ENCODE peak calls at places on chromosome 10, in four cellular contexts. One of them, this sample, is unnamed.
A peak's percentile ranks its signal among the peaks of the same experiment; 100 is the strongest.

GRCh38 chr10:124657806-124658205 is 86.4 kb downstream of the FAM53B start:
- DNase-seq in activated CD8-positive, alpha-beta T cell treated with anti-CD3 and anti-CD28 coated beads for 36 hours: peak; percentile 42
- DNase-seq in glutamatergic neuron: no peak
- DNase-seq in WTC11: no peak
- DNase-seq in this sample: no peak

GRCh38 chr10:31912898-31913847 is 15.5 kb downstream of the ARHGAP12 start:
- DNase-seq in WTC11: no peak
- DNase-seq in activated CD8-positive, alpha-beta T cell treated with anti-CD3 and anti-CD28 coated beads for 36 hours: no peak
- DNase-seq in glutamatergic neuron: no peak
- DNase-seq in this sample: no peak

GRCh38 chr10:100802607-100803006 is 57.2 kb downstream of the PAX2 start:
- DNase-seq in WTC11: no peak
- DNase-seq in activated CD8-positive, alpha-beta T cell treated with anti-CD3 and anti-CD28 coated beads for 36 hours: no peak
- DNase-seq in glutamatergic neuron: peak; percentile 10
- DNase-seq in this sample: no peak

GRCh38 chr10:96387151-96387550 is 28.3 kb upstream of the OPALIN start:
- DNase-seq in activated CD8-positive, alpha-beta T cell treated with anti-CD3 and anti-CD28 coated beads for 36 hours: no peak
- DNase-seq in glutamatergic neuron: no peak
- DNase-seq in WTC11: no peak
- DNase-seq in this sample: no peak

GRCh38 chr10:24462889-24463552 is 254.1 kb downstream of the KIAA1217 start:
- DNase-seq in WTC11: no peak
- DNase-seq in activated CD8-positive, alpha-beta T cell treated with anti-CD3 and anti-CD28 coated beads for 36 hours: no peak
- DNase-seq in glutamatergic neuron: no peak
- DNase-seq in this sample: no peak

GRCh38 chr10:3419719-3420495 is 247.3 kb upstream of the PITRM1 start:
- DNase-seq in activated CD8-positive, alpha-beta T cell treated with anti-CD3 and anti-CD28 coated beads for 36 hours: peak; percentile 16
- DNase-seq in glutamatergic neuron: no peak
- DNase-seq in WTC11: no peak
- DNase-seq in this sample: no peak

GRCh38 chr10:5573968-5574641 is 49.3 kb downstream of the CALML3 start:
- DNase-seq in WTC11: no peak
- DNase-seq in activated CD8-positive, alpha-beta T cell treated with anti-CD3 and anti-CD28 coated beads for 36 hours: no peak
- DNase-seq in glutamatergic neuron: no peak
- DNase-seq in this sample: peak; percentile 46

GRCh38 chr10:14700551-14700950 is 74.1 kb downstream of the FAM107B start:
- DNase-seq in activated CD8-positive, alpha-beta T cell treated with anti-CD3 and anti-CD28 coated beads for 36 hours: no peak
- DNase-seq in glutamatergic neuron: no peak
- DNase-seq in WTC11: no peak
- DNase-seq in this sample: no peak

GRCh38 chr10:73955719-73956118 is 42.2 kb upstream of the VCL start:
- DNase-seq in WTC11: no peak
- DNase-seq in glutamatergic neuron: no peak
- DNase-seq in activated CD8-positive, alpha-beta T cell treated with anti-CD3 and anti-CD28 coated beads for 36 hours: no peak
- DNase-seq in this sample: no peak

GRCh38 chr10:70162157-70162891 is 8.0 kb downstream of the SAR1A start:
- DNase-seq in activated CD8-positive, alpha-beta T cell treated with anti-CD3 and anti-CD28 coated beads for 36 hours: no peak
- DNase-seq in WTC11: no peak
- DNase-seq in glutamatergic neuron: no peak
- DNase-seq in this sample: no peak

DNA sequence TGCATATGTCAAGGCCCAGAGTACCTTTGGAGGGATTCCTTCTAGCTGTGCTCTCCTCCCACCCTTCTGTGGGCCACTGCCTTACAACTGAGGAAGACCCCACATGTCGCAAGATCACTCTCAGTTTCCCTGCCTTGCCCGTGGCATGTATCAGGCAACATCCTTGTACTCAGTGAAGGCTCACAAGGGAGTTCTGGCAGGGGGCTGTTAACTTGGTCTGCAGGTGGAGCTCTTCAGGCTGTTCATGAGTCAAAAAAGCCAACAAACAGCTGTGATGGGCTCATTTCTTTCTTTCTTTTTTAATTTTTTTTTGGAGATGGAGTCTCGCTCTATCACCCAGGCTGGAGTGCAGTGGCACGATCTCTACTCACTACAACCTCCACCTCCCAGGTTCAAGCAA is 513.0 kb upstream of the ANKRD30A start:
- DNase-seq in activated CD8-positive, alpha-beta T cell treated with anti-CD3 and anti-CD28 coated beads for 36 hours: no peak
- DNase-seq in glutamatergic neuron: no peak
- DNase-seq in WTC11: peak; percentile 21
- DNase-seq in this sample: no peak
- TF ChIP-seq CTCF in activated CD8-positive, alpha-beta T cell treated with anti-CD3 and anti-CD28 coated beads for 36 hours: no peak
- TF ChIP-seq CTCF in glutamatergic neuron: no peak
- TF ChIP-seq CTCF in WTC11: no peak
- TF ChIP-seq CTCF in this sample: no peak

GRCh38 chr10:103106556-103106955 is 86.5 kb downstream of the NT5C2 start:
- DNase-seq in glutamatergic neuron: no peak
- DNase-seq in activated CD8-positive, alpha-beta T cell treated with anti-CD3 and anti-CD28 coated beads for 36 hours: no peak
- DNase-seq in WTC11: no peak
- DNase-seq in this sample: no peak

GRCh38 chr10:103114876-103115275 is 78.2 kb downstream of the NT5C2 start:
- DNase-seq in glutamatergic neuron: no peak
- DNase-seq in WTC11: no peak
- DNase-seq in activated CD8-positive, alpha-beta T cell treated with anti-CD3 and anti-CD28 coated beads for 36 hours: no peak
- DNase-seq in this sample: no peak

GRCh38 chr10:103111918-103112877 is 80.9 kb downstream of the NT5C2 start:
- DNase-seq in glutamatergic neuron: no peak
- DNase-seq in WTC11: no peak
- DNase-seq in activated CD8-positive, alpha-beta T cell treated with anti-CD3 and anti-CD28 coated beads for 36 hours: no peak
- DNase-seq in this sample: no peak

GRCh38 chr10:103110407-103110806 is 82.7 kb downstream of the NT5C2 start:
- DNase-seq in activated CD8-positive, alpha-beta T cell treated with anti-CD3 and anti-CD28 coated beads for 36 hours: no peak
- DNase-seq in glutamatergic neuron: no peak
- DNase-seq in WTC11: no peak
- DNase-seq in this sample: no peak

DNA sequence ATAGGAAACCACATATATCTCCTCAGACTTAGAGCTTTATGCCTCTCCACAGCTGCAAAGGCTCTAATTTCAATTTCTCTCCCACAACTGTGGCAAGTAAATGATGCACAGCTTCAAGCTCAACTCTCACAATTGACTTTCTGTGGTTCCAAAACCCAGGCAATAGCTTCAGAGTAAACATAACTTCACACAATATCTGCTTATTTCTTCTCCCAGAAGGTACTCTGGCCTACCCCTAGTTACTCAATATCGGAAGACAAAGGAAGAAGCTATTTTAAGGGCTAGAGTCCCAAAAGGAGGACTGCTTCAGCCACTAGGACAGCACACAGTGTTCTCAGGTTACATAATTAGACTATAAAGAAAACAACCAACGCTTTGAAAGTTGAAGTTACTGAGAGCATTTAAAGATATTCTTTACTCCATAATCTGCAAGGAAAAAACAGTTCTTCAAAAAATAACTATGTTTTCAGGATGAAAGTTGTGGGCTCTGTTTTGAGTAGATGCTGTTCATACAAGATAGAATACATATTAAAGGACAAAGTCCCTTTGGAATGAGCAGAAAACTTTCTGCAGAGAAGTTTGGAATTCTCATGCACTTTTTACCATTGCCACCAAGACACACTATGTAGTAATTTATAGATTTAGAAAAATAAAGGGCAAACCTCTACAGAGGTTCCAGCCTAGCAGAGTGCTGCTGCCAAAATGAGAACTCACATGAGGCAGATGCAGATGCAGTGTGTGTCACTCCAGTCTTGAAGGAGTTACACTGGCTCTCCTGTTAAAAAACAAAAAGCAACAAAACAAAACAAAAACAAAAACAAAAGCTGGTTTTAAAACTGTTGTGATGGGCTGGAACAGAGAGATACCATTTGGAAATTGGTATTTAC is 81.8 kb downstream of the NT5C2 start:
- DNase-seq in glutamatergic neuron: no peak
- DNase-seq in WTC11: no peak
- DNase-seq in activated CD8-positive, alpha-beta T cell treated with anti-CD3 and anti-CD28 coated beads for 36 hours: no peak
- DNase-seq in this sample: no peak
- TF ChIP-seq CTCF in glutamatergic neuron: no peak
- TF ChIP-seq CTCF in WTC11: no peak
- TF ChIP-seq CTCF in activated CD8-positive, alpha-beta T cell treated with anti-CD3 and anti-CD28 coated beads for 36 hours: no peak
- TF ChIP-seq CTCF in this sample: no peak

DNA sequence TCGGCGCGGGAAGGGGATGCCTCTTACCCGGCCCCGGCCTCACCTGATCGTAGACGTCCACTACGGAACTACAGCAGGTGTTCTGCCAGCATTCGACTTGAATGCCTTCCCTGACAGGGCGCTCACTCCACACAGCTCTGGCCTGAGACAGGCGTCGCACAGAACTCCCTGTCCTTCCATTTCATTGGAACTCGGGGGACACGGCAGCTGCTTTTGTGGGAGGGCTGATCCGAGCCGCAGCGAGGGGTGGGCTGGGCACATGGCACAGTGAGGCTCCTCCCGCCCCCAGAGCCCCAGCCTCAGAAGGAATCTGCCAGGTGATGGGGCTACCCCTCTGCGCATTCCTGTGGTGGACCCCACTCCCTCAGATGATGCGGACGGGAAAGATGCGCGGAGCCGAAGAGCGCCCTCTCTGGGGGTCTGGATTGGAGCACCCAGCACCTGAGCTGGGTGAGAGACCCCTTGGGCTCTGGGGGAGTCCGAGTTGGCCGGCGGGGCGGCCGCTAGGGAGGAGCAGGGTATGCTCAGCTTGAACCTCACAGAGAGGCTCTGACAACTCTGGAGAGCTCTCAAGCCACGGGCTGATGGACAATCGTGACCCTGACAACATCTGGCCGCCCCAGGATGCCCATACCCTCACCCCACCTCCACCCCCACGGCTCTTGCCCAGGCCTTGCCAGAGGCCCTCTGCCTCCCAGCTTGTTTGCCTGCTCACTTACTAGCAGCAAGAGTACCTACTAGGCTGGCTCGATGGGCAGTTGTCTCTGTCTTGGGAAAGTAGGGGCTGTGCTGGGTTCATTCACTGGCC is 36.6 kb downstream of the RASGEF1A start:
- DNase-seq in WTC11: peak; percentile 46
- DNase-seq in activated CD8-positive, alpha-beta T cell treated with anti-CD3 and anti-CD28 coated beads for 36 hours: no peak
- DNase-seq in glutamatergic neuron: peak; percentile 12
- DNase-seq in this sample: peak; percentile 8
- TF ChIP-seq CTCF in WTC11: no peak
- TF ChIP-seq CTCF in activated CD8-positive, alpha-beta T cell treated with anti-CD3 and anti-CD28 coated beads for 36 hours: peak; percentile 2
- TF ChIP-seq CTCF in glutamatergic neuron: no peak
- TF ChIP-seq CTCF in this sample: no peak

DNA sequence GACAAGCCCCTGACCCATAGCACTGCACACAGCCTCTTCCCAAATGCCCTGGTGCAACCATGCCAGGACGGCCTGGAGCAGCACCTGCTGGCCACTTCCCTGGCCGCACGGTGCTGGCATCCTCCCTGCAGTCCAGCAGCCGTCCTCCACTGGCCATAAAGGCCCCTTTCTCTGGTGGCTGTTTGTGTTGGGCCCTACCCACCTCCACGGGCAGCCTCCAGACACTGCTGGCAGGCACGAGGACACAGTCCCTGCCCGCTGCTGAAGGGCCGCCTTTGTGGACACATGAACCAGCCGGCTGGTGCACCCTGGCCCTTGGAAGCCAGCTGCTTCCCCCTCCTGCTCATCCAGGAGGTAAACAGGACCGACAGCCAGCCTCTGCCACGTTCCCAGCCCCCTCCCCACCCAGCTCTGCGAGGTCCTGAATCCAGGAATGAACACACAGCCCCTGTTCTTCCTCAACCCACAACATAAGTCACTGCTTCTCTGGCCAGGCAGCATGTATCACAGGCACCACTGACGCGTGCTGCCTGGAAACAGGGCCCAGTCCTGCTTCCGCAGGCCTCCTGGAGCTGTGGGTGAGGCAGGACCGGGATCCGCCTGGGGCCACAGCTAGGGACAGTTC is 43.8 kb downstream of the SPOCK2 start:
- DNase-seq in WTC11: no peak
- DNase-seq in activated CD8-positive, alpha-beta T cell treated with anti-CD3 and anti-CD28 coated beads for 36 hours: no peak
- DNase-seq in glutamatergic neuron: no peak
- DNase-seq in this sample: no peak
- TF ChIP-seq CTCF in WTC11: no peak
- TF ChIP-seq CTCF in activated CD8-positive, alpha-beta T cell treated with anti-CD3 and anti-CD28 coated beads for 36 hours: no peak
- TF ChIP-seq CTCF in glutamatergic neuron: no peak
- TF ChIP-seq CTCF in this sample: no peak

DNA sequence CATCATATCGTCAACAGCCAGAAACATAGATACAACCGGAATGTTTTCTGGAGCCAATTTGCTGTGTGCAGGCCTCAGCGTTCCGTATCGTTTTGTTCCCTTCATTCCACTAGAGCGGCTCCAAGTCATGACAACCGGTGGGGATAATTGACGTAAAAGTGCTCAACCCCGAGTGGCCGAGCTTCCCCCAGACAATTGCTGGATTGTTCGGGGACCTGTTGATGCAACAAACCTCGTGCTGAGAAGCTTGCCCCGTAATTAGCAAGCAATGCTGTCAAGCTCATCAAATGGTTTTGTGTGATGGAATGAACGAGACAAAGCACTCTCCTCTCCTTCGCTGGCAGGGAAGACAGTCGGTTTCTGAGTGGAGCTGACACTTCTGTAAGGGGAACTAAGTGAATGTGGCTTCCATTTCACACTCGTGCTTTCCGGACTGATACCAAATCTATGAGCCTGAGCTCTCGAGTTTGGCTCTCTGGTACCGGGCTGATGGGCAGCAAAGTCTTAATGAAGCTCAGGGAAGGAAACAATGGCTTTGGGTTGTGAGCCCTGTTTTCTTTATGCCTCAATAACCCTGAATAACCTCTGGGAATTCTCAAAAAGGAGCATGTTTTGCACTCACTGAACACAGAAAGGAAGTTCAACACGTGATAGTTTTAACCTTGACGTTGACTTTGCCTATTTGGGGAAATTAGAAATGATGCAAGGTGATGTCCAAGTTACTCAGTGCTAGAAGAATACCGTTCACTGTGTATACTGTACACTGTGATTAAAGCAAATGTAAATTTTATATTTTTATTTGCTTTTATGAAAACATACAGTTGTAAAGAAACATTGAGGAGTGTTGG is 220.5 kb downstream of the BAMBI start:
- DNase-seq in WTC11: no peak
- DNase-seq in glutamatergic neuron: no peak
- DNase-seq in activated CD8-positive, alpha-beta T cell treated with anti-CD3 and anti-CD28 coated beads for 36 hours: no peak
- DNase-seq in this sample: no peak
- TF ChIP-seq CTCF in WTC11: no peak
- TF ChIP-seq CTCF in glutamatergic neuron: no peak
- TF ChIP-seq CTCF in activated CD8-positive, alpha-beta T cell treated with anti-CD3 and anti-CD28 coated beads for 36 hours: no peak
- TF ChIP-seq CTCF in this sample: no peak

GRCh38 chr10:64091889-64092288 is 570.7 kb downstream of the REEP3 start:
- DNase-seq in WTC11: peak; percentile 29
- DNase-seq in activated CD8-positive, alpha-beta T cell treated with anti-CD3 and anti-CD28 coated beads for 36 hours: no peak
- DNase-seq in glutamatergic neuron: peak; percentile 18
- DNase-seq in this sample: no peak
- TF ChIP-seq CTCF in WTC11: peak; percentile 23
- TF ChIP-seq CTCF in activated CD8-positive, alpha-beta T cell treated with anti-CD3 and anti-CD28 coated beads for 36 hours: no peak
- TF ChIP-seq CTCF in glutamatergic neuron: no peak
- TF ChIP-seq CTCF in this sample: peak; percentile 31

GRCh38 chr10:35822316-35822715 is 180.2 kb upstream of the FZD8 start:
- DNase-seq in activated CD8-positive, alpha-beta T cell treated with anti-CD3 and anti-CD28 coated beads for 36 hours: no peak
- DNase-seq in WTC11: peak; percentile 73
- DNase-seq in glutamatergic neuron: peak; percentile 83
- DNase-seq in this sample: peak; percentile 60
- TF ChIP-seq CTCF in activated CD8-positive, alpha-beta T cell treated with anti-CD3 and anti-CD28 coated beads for 36 hours: no peak
- TF ChIP-seq CTCF in WTC11: no peak
- TF ChIP-seq CTCF in glutamatergic neuron: peak; percentile 29
- TF ChIP-seq CTCF in this sample: peak; percentile 15

GRCh38 chr10:77927343-77928256 is 1.0 kb upstream of the DLG5 start:
- DNase-seq in glutamatergic neuron: no peak
- DNase-seq in WTC11: no peak
- DNase-seq in activated CD8-positive, alpha-beta T cell treated with anti-CD3 and anti-CD28 coated beads for 36 hours: no peak
- DNase-seq in this sample: peak; percentile 12

GRCh38 chr10:77922551-77923179 is 3.9 kb downstream of the DLG5 start:
- DNase-seq in activated CD8-positive, alpha-beta T cell treated with anti-CD3 and anti-CD28 coated beads for 36 hours: no peak
- DNase-seq in WTC11: no peak
- DNase-seq in glutamatergic neuron: no peak
- DNase-seq in this sample: no peak

GRCh38 chr10:77925795-77926565 is 575 bp downstream of the DLG5 start:
- DNase-seq in glutamatergic neuron: peak; percentile 69
- DNase-seq in WTC11: peak; percentile 67
- DNase-seq in activated CD8-positive, alpha-beta T cell treated with anti-CD3 and anti-CD28 coated beads for 36 hours: peak; percentile 32
- DNase-seq in this sample: peak; percentile 68

GRCh38 chr10:77925410-77925794 is 1.2 kb downstream of the DLG5 start:
- DNase-seq in glutamatergic neuron: no peak
- DNase-seq in activated CD8-positive, alpha-beta T cell treated with anti-CD3 and anti-CD28 coated beads for 36 hours: no peak
- DNase-seq in WTC11: no peak
- DNase-seq in this sample: no peak

GRCh38 chr10:77926566-77927342 is at the start of gene DLG5:
- DNase-seq in activated CD8-positive, alpha-beta T cell treated with anti-CD3 and anti-CD28 coated beads for 36 hours: peak; percentile 12
- DNase-seq in glutamatergic neuron: peak; percentile 60
- DNase-seq in WTC11: peak; percentile 44
- DNase-seq in this sample: peak; percentile 72
- TF ChIP-seq CTCF in activated CD8-positive, alpha-beta T cell treated with anti-CD3 and anti-CD28 coated beads for 36 hours: no peak
- TF ChIP-seq CTCF in glutamatergic neuron: peak; percentile 36
- TF ChIP-seq CTCF in WTC11: no peak
- TF ChIP-seq CTCF in this sample: no peak

This sample was measured in nephron progenitor cell.